ENCODE peak calls at places on chromosomes 2 and 18, in six cellular contexts. X, D, Y, Z, H and W are unnamed samples.

GRCh38 chr2:241148891-241149674 is at the start of gene PASK:
- DNase-seq in D (peak), X (peak), Z (peak), H (peak), Y (peak), W (peak)

GRCh38 chr2:137865954-137866540 is 98.2 kb upstream of the HNMT start:
- DNase-seq in D (no peak), Z (peak), X (peak), Y (peak), H (peak), W (no peak)

GRCh38 chr2:163351966-163352365 is 383.8 kb downstream of the FIGN start:
- DNase-seq in D (no peak), Z (no peak), H (no peak), X (no peak), Y (no peak), W (no peak)

GRCh38 chr18:50092250-50092780 is 102.6 kb downstream of the MYO5B start:
- DNase-seq in H (no peak), Z (no peak), D (no peak), Y (no peak), X (no peak), W (no peak)

GRCh38 chr2:200408428-200409311 is 101.2 kb downstream of the KCTD18 start:
- DNase-seq in Z (no peak), H (no peak), D (no peak), X (no peak), Y (no peak), W (no peak)

GRCh38 chr2:57962861-57963260 is 83.7 kb upstream of the VRK2 start:
- DNase-seq in Y (no peak), H (no peak), X (no peak), Z (no peak), D (no peak), W (no peak)

GRCh38 chr2:65823511-65823910 is 391.1 kb upstream of the SPRED2 start:
- DNase-seq in D (no peak), Z (no peak), X (no peak), Y (no peak), H (no peak), W (no peak)

GRCh38 chr2:31511376-31511775 is 69.4 kb downstream of the SRD5A2 start:
- DNase-seq in Z (no peak), Y (no peak), X (no peak), H (peak), D (no peak), W (no peak)

GRCh38 chr2:233455006-233455405 is 100.7 kb downstream of the DGKD start:
- DNase-seq in Y (no peak), H (no peak), D (no peak), Z (no peak), X (no peak), W (no peak)

GRCh38 chr2:19874726-19875125 is 27.1 kb downstream of the TTC32 start:
- DNase-seq in D (no peak), X (no peak), Z (no peak), Y (no peak), H (no peak), W (peak)